ENCODE peak calls at places on chromosomes 12 and 14, in ten cellular contexts. J, X, P, I, N, F, L, R, E and U are unnamed samples.

GRCh38 chr12:17992002-17992656 is 97.9 kb downstream of the RERGL start:
- DNase-seq in I (peak; percentile 52), P (no peak), E (no peak), F (no peak), N (peak; percentile 59), R (peak; percentile 17), X (peak; percentile 15), J (no peak), L (peak; percentile 72), U (no peak)

GRCh38 chr12:103495783-103496456 is at the start of gene C12orf42:
- DNase-seq in X (no peak), E (no peak), J (no peak), L (peak; percentile 72), N (peak; percentile 41), I (peak; percentile 51), R (no peak), F (no peak), P (no peak), U (no peak)

GRCh38 chr12:15982071-15982470 is 70.9 kb downstream of the DERA start:
- DNase-seq in X (no peak), F (no peak), I (no peak), R (no peak), J (no peak), E (no peak), N (peak; percentile 7), P (no peak), L (no peak), U (no peak)

GRCh38 chr12:19298837-19299605 is 140.3 kb upstream of the AEBP2 start:
- DNase-seq in R (peak; percentile 10), L (no peak), F (no peak), X (no peak), J (no peak), P (no peak), E (no peak), I (no peak), N (peak; percentile 26), U (no peak)

GRCh38 chr14:104280902-104281767 is 142.7 kb downstream of the KIF26A start:
- DNase-seq in R (no peak), J (peak; percentile 50), E (no peak), I (peak; percentile 46), F (peak; percentile 12), N (no peak), P (peak; percentile 17), L (no peak), X (no peak), U (no peak)

GRCh38 chr14:49303952-49304516 is 282.1 kb downstream of the RPS29 start:
- DNase-seq in F (peak; percentile 32), E (no peak), P (no peak), J (no peak), R (peak; percentile 15), N (peak; percentile 44), L (peak; percentile 84), X (no peak), I (peak; percentile 73), U (no peak)

GRCh38 chr14:68372363-68372762 is 420.5 kb downstream of the ZFP36L1 start:
- DNase-seq in E (no peak), J (no peak), N (no peak), I (no peak), R (no peak), L (peak; percentile 77), P (no peak), X (no peak), F (no peak), U (no peak)

GRCh38 chr14:22903742-22904087 is 15.2 kb downstream of the RBM23 start:
- DNase-seq in P (no peak), L (no peak), R (no peak), F (no peak), N (no peak), J (no peak), I (no peak), E (no peak), X (no peak), U (no peak)

GRCh38 chr12:26434299-26434915 is 239.0 kb downstream of the SSPN start:
- DNase-seq in I (peak; percentile 20), J (no peak), R (peak; percentile 67), P (no peak), L (peak; percentile 79), N (peak; percentile 73), E (no peak), F (no peak), X (peak; percentile 33), U (peak; percentile 11)

GRCh38 chr14:69657961-69658360 is 46.6 kb downstream of the SUSD6 start:
- DNase-seq in E (no peak), I (peak; percentile 17), N (peak; percentile 29), X (no peak), P (peak; percentile 84), L (peak; percentile 56), F (no peak), J (no peak), R (peak; percentile 72), U (no peak)

GRCh38 chr12:132071837-132072384 is 72.2 kb downstream of the DDX51 start:
- DNase-seq in F (no peak), E (no peak), L (no peak), I (no peak), X (no peak), R (no peak), P (no peak), J (no peak), N (no peak), U (no peak)

GRCh38 chr14:99179506-99179905 is 92.5 kb downstream of the BCL11B start:
- DNase-seq in J (no peak), P (no peak), E (no peak), N (no peak), I (no peak), F (no peak), X (no peak), L (no peak), R (no peak), U (no peak)

GRCh38 chr12:53190108-53190729 is 9.5 kb upstream of the CSAD start:
- DNase-seq in J (peak; percentile 76), X (no peak), F (peak; percentile 67), E (no peak), N (peak; percentile 70), R (peak; percentile 50), P (peak; percentile 61), I (peak; percentile 59), L (peak; percentile 91), U (no peak)

GRCh38 chr12:124457287-124458219 is 109.9 kb downstream of the NCOR2 start:
- DNase-seq in N (peak; percentile 61), E (peak; percentile 82), I (no peak), R (no peak), X (no peak), F (peak; percentile 76), L (no peak), J (peak; percentile 92), P (peak; percentile 54), U (peak; percentile 68)

DNA sequence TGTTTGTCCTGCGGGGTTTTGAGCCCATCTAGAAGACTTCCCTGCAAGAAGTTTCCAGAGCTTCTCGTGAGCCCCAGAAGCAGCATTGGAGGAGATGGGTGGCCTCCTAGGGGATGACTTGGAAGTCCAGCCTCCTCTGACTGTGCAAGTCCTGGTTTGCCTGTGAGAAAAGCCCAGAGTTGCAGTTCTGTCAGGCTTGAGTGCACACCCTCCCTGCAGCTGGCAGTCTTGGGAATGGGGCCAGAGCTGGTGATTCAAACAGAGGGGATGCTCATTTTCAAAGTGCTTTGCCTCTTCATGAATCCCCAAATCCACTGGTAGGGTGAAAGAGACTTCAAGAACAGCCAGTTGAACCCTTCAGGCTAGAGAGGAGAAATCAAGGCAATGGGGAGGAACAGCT is 3.9 kb upstream of the PPP1R1A start:
- DNase-seq in P (no peak), F (no peak), L (no peak), R (no peak), N (peak; percentile 46), I (peak; percentile 34), J (no peak), X (no peak), E (no peak), U (no peak)
- TF ChIP-seq CTCF in P (no peak), F (no peak), L (no peak), R (no peak), N (no peak), I (no peak), J (no peak), X (no peak), E (no peak), U (no peak)

GRCh38 chr12:122203301-122203967 is at the start of gene B3GNT4:
- DNase-seq in E (no peak), N (peak; percentile 40), J (no peak), I (peak; percentile 68), F (peak; percentile 56), R (peak; percentile 69), X (no peak), P (peak; percentile 72), L (peak; percentile 85), U (no peak)
- TF ChIP-seq CTCF in E (no peak), N (no peak), J (no peak), I (no peak), F (no peak), R (no peak), X (no peak), P (no peak), L (no peak), U (no peak)

DNA sequence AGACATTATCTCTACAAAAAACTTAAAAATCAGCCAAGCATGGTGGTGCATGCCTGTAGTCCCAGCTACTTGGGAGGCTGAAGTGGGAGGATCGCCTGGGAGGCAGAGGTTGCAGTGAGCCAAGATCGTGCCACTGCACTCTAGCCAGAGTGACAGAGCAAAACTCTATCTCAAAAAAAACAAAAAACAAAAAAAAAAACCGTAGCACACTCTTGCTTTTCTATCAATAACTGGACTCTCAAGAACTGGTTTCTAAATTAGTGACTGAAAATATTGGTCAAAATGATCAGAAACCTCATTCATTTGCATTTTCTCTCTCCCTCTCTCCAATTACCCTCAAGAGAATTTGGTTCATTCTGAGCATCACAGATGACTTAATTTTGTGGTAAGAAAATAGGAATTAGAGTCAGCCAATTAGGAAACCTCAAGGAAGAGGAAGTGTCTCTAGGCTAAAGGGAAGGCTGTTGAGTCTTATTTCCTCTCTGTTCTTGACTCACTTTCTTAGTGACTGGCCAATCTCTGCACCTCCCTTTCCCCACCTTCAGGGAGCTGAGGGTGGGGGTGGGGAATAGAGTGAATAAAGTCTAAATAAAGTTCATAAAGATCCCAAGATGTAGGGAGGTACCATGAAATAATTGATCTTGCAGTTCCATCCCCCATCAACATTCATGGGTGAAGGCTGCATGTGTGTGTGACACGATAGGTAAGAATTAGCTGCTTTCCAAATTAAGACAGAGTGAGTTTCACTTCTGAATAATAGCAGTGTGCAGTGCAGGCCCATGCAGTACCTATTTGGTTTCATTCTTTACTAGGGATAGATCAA is 6.8 kb upstream of the PSMA6 start:
- DNase-seq in J (no peak), N (peak; percentile 77), L (no peak), P (no peak), R (no peak), I (no peak), E (no peak), X (no peak), F (no peak), U (no peak)
- TF ChIP-seq CTCF in J (no peak), N (no peak), L (no peak), P (no peak), R (no peak), I (no peak), E (no peak), X (no peak), F (no peak), U (no peak)

DNA sequence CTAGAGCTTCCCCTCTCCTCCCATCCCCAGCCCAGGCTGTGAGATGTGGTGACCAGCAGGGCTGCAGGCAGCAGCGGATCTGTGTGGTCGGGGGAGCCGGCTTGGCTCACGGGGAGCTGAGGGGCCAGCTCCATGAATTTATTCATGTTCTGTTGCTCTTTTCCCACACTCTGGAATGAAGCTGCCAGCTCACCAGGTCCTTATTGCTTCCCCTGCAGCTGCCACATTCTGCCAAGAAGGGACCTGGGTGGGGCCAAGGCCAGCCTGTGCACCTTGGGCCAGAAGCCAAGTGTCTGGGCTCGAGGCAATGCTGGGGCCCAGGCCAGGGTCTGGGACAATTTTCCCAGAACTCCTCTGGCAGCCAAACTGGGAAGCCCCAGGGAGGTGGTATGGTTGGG is 2.5 kb upstream of the C1QL4 start:
- DNase-seq in J (no peak), N (no peak), E (no peak), R (no peak), P (peak; percentile 67), L (peak; percentile 69), F (no peak), I (no peak), X (no peak), U (no peak)
- TF ChIP-seq CTCF in J (no peak), N (no peak), E (no peak), R (no peak), P (no peak), L (no peak), F (no peak), I (no peak), X (no peak), U (no peak)